ENCODE peak calls at places on chromosomes 3 and 15, in four cellular contexts. A is SK-N-SH, W is H1, R is K562. C is an unnamed sample.

GRCh38 chr15:66912441-66912840 is 153.0 kb upstream of the SMAD3 start:
- DNase-seq in A (no peak), W (no peak), R (no peak), C (no peak)

GRCh38 chr3:136122006-136122405 is 74.1 kb downstream of the MSL2 start:
- DNase-seq in A (no peak), W (no peak), R (no peak), C (no peak)

GRCh38 chr3:88141458-88142083 is 8.2 kb upstream of the C3orf38 start:
- DNase-seq in A (no peak), W (no peak), R (no peak), C (no peak)

GRCh38 chr3:171480526-171480925 is 20.3 kb upstream of the TNIK start:
- DNase-seq in A (no peak), W (no peak), R (no peak), C (no peak)

GRCh38 chr3:111735912-111736311 is 123.2 kb upstream of the PHLDB2 start:
- DNase-seq in A (no peak), W (no peak), R (no peak), C (no peak)

GRCh38 chr15:25900901-25901300 is 37.8 kb upstream of the ATP10A start:
- DNase-seq in A (no peak), W (no peak), R (no peak), C (no peak)

GRCh38 chr15:37093480-37094410 is 6.6 kb downstream of the MEIS2 start:
- DNase-seq in A (no peak), W (no peak), R (no peak), C (no peak)

GRCh38 chr3:140499114-140499757 is 178.6 kb upstream of the TRIM42 start:
- DNase-seq in A (peak; percentile 19), W (no peak), R (peak; percentile 7), C (no peak)

GRCh38 chr15:62770752-62771151 is 271.8 kb upstream of the TPM1 start:
- DNase-seq in A (no peak), W (no peak), R (no peak), C (no peak)

GRCh38 chr3:57755368-57756021 is 614 bp upstream of the SLMAP start:
- DNase-seq in A (peak; percentile 73), W (no peak), R (peak; percentile 71), C (peak; percentile 20)

GRCh38 chr3:186220886-186221285 is 112.0 kb upstream of the ETV5 start:
- DNase-seq in A (no peak), W (no peak), R (no peak), C (peak; percentile 35)

GRCh38 chr3:78872195-78872594 is 895.6 kb downstream of the ROBO1 start:
- DNase-seq in A (no peak), W (no peak), R (no peak), C (no peak)

GRCh38 chr3:190301591-190301990 is 20.7 kb downstream of the CLDN1 start:
- DNase-seq in A (no peak), W (no peak), R (no peak), C (no peak)

GRCh38 chr3:94336076-94336741 is 273.3 kb downstream of the NSUN3 start:
- DNase-seq in A (peak; percentile 33), W (no peak), R (no peak), C (no peak)

GRCh38 chr3:64441861-64442260 is 216.6 kb upstream of the PRICKLE2 start:
- DNase-seq in A (no peak), W (no peak), R (no peak), C (no peak)

GRCh38 chr15:36643551-36643950 is 64.1 kb downstream of the CDIN1 start:
- DNase-seq in A (no peak), W (no peak), R (no peak), C (no peak)

GRCh38 chr3:53102601-53103147 is 27.6 kb downstream of the RFT1 start:
- DNase-seq in A (no peak), W (no peak), R (peak; percentile 64), C (no peak)

GRCh38 chr15:55770261-55770660 is 27.3 kb upstream of the PRTG start:
- DNase-seq in A (no peak), W (no peak), R (no peak), C (no peak)

GRCh38 chr3:107067421-107067820 is 309.8 kb upstream of the CCDC54 start:
- DNase-seq in A (no peak), W (no peak), R (no peak), C (no peak)

GRCh38 chr3:114904633-114905032 is 242.5 kb downstream of the ZBTB20 start:
- DNase-seq in A (no peak), W (no peak), R (no peak), C (no peak)

GRCh38 chr3:128095222-128095703 is 28.3 kb downstream of the RUVBL1 start:
- DNase-seq in A (peak; percentile 86), W (peak; percentile 63), R (peak; percentile 62), C (peak; percentile 80)

GRCh38 chr15:23518104-23518503 is 47.4 kb upstream of the MKRN3 start:
- DNase-seq in A (no peak), W (no peak), R (no peak), C (no peak)

GRCh38 chr15:38842991-38843610 is 278.5 kb upstream of the RASGRP1 start:
- DNase-seq in A (no peak), W (no peak), R (no peak), C (no peak)

DNA sequence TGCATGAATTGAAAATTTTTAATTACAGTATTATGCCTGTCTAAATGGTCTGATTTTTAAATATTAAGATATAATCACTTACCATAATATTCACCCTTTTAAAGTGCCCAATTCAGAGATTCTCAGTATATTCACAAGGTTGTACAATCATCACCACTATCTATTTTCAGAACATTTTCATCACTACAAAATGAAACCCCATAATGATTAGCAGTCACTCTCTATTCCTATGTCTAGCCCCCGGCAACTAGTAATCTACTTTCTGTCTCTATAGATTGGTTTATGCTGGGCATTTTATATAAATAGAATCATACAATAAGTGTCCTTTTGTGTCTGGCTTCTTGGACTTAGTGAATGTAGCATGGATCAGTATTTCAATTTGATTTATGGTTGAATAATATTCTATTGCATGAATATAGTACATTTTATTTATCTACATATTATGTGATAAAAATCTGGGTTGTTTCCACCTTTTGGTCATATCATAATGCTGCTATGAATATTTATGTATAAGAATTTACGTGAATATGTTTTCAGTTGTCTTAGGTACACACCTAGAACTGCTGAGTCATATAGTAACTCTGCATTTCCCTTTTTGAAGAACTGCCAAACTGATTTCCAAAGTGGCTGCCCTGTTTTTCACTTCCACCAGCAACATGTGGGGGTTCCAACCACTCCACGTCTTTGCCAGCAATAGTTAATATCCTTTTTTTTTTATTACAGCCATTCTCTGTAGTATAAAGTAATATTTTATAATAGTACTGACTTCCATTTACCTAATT is 485.7 kb upstream of the ZNF385D start:
- DNase-seq in A (no peak), W (no peak), R (no peak), C (no peak)
- TF ChIP-seq TEAD4 in A (no peak), W (no peak), R (no peak), C (no peak)

GRCh38 chr15:99333981-99334380 is 82.7 kb downstream of the LRRC28 start:
- DNase-seq in A (no peak), W (no peak), R (no peak), C (no peak)
- TF ChIP-seq TEAD4 in A (no peak), W (no peak), R (no peak), C (no peak)

GRCh38 chr3:4834403-4834866 is 144.8 kb upstream of the BHLHE40 start:
- DNase-seq in A (no peak), W (no peak), R (peak; percentile 55), C (no peak)
- TF ChIP-seq TEAD4 in A (no peak), W (no peak), R (no peak), C (no peak)

DNA sequence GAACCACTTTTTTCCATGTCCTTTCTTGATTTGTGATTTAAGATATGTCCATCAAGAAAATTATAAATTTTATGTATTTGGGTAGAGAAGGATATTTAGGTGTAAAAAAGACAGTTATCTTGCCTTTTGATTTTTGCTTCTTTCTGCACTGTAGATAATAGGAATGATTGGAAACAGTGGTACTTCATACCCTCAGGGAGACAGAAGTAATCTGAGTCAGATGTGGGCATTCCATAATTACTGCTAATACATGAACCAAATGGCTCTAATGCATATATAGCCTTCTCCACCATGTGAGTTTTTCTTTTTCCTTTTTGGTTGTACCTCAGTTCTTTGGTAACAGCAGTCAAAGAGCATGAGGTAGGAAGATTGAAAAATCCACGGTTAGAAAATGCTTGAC is 67.2 kb downstream of the RARB start:
- DNase-seq in A (peak; percentile 54), W (no peak), R (no peak), C (no peak)
- TF ChIP-seq TEAD4 in A (no peak), W (no peak), R (no peak), C (no peak)

GRCh38 chr3:160996811-160997210 is 108.3 kb downstream of the B3GALNT1 start:
- DNase-seq in A (no peak), W (no peak), R (no peak), C (no peak)

GRCh38 chr3:160998581-160998980 is 106.6 kb downstream of the B3GALNT1 start:
- DNase-seq in A (no peak), W (no peak), R (no peak), C (no peak)

DNA sequence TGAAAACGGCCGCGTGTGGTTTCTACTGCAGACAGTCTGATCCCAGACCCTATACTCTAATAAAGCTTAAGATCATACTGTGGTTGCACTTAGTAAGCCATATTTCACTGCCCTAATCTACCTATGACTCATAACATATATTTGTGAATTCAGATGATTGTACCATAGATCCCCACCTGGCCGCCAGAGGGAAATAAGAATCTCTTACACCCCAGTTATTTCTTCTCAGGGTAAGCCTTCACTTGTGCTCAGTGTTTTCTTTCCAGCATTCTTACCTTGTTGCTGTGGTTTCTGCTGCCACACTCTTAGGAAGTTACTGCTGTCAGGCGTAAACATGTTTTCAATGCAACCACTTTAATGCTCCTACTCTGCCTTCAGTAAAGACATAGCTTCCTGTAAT is 105.9 kb downstream of the B3GALNT1 start:
- DNase-seq in A (no peak), W (no peak), R (no peak), C (no peak)
- TF ChIP-seq TEAD4 in A (no peak), W (no peak), R (no peak), C (no peak)

GRCh38 chr3:32301426-32301825 is 62.9 kb downstream of the CMTM8 start:
- DNase-seq in A (no peak), W (no peak), R (no peak), C (no peak)

GRCh38 chr3:32296251-32297204 is 58.0 kb downstream of the CMTM8 start:
- DNase-seq in A (peak; percentile 77), W (peak; percentile 44), R (peak; percentile 73), C (peak; percentile 72)

GRCh38 chr3:32292085-32292796 is 53.8 kb downstream of the CMTM8 start:
- DNase-seq in A (no peak), W (no peak), R (no peak), C (no peak)

GRCh38 chr3:32293908-32294307 is 55.4 kb downstream of the CMTM8 start:
- DNase-seq in A (no peak), W (no peak), R (no peak), C (no peak)

GRCh38 chr3:32297366-32297765 is 58.9 kb downstream of the CMTM8 start:
- DNase-seq in A (no peak), W (no peak), R (no peak), C (no peak)
- TF ChIP-seq TEAD4 in A (no peak), W (no peak), R (no peak), C (no peak)

C was measured in WTC11.